ENCODE peak calls at places on chromosomes 6 and 20, in six cellular contexts. V is IMR-90; W is NCI-H446; S is osteocyte; J is stimulated activated CD4-positive, alpha-beta T cell treated with anti-CD3 and anti-CD28 coated beads, Interleukin-1b, Interleukin-23, amount 100 ng/mL, for 24 hours; N is fibroblast of the aortic adventitia. R is an unnamed sample.

GRCh38 chr20:36916199-36916598 is 35.3 kb downstream of the SAMHD1 start:
- DNase-seq in V (no peak), J (no peak), S (no peak), N (no peak), W (no peak), R (no peak)

GRCh38 chr20:48703511-48704219 is 124.1 kb downstream of the PREX1 start:
- DNase-seq in W (peak), J (no peak), V (no peak), S (no peak), N (no peak), R (no peak)

GRCh38 chr6:68634503-68635411 is at the start of gene ADGRB3:
- DNase-seq in W (peak), S (peak), N (peak), J (peak), V (peak), R (no peak)

GRCh38 chr6:25177629-25178028 is 101.5 kb upstream of the CARMIL1 start:
- DNase-seq in V (no peak), J (no peak), W (no peak), N (no peak), S (no peak), R (no peak)

GRCh38 chr6:13846841-13847240 is 32.5 kb upstream of the MCUR1 start:
- DNase-seq in J (no peak), W (no peak), V (no peak), S (peak), N (no peak), R (no peak)

GRCh38 chr6:15661815-15662245 is 998 bp downstream of the DTNBP1 start:
- DNase-seq in N (peak), W (no peak), J (no peak), S (no peak), V (no peak), R (no peak)

GRCh38 chr6:56552212-56553130 is 90.2 kb downstream of the DST start:
- DNase-seq in V (peak), N (peak), S (no peak), J (no peak), W (no peak), R (peak)

GRCh38 chr20:58694241-58695083 is 1.9 kb downstream of the NPEPL1 start:
- DNase-seq in W (no peak), N (no peak), J (no peak), V (no peak), S (peak), R (no peak)

GRCh38 chr6:134464690-134465411 is 146.9 kb upstream of the SGK1 start:
- DNase-seq in V (peak), J (no peak), S (no peak), N (peak), W (peak), R (peak)

GRCh38 chr6:56440551-56440981 is 193.2 kb upstream of the COL21A1 start:
- DNase-seq in V (no peak), J (no peak), N (no peak), S (no peak), W (no peak), R (no peak)

GRCh38 chr20:7775072-7775471 is 165.2 kb downstream of the HAO1 start:
- DNase-seq in V (peak), S (no peak), W (peak), J (no peak), N (peak), R (no peak)

GRCh38 chr20:24370911-24371695 is 98.3 kb upstream of the SYNDIG1 start:
- DNase-seq in W (no peak), N (no peak), J (no peak), V (no peak), S (peak), R (no peak)

R was measured in epithelial cell of proximal tubule.